ENCODE peak calls at places on chromosome 22, in eight cellular contexts. L is pancreas; Y is upper lobe of right lung; T is OCI-LY7; K is NT2/D1; Z is CD8-positive, alpha-beta T cell; D is effector memory CD4-positive, alpha-beta T cell; C is foreskin keratinocyte. Q is an unnamed sample. For H3K4me1, the result is how much of the 10 kb centered on the place peaks cover.

GRCh38 chr22:39721456-39722325 is 151.1 kb downstream of the CACNA1I start:
- DNase-seq in Z (no peak), L (peak), C (no peak), Y (peak), T (no peak), K (no peak), D (no peak), Q (no peak)

GRCh38 chr22:37661160-37661924 is 2.8 kb downstream of the PDXP start:
- DNase-seq in T (peak), Z (peak), Y (no peak), K (no peak), L (no peak), D (no peak), C (no peak), Q (no peak)

GRCh38 chr22:50529416-50530279 is at the start of gene TYMP:
- DNase-seq in T (peak), K (no peak), D (peak), Z (peak), C (no peak), L (peak), Y (peak), Q (peak)

GRCh38 chr22:46047226-46047625 is 70.3 kb upstream of the WNT7B start:
- DNase-seq in K (no peak), D (no peak), C (no peak), Y (peak), Z (no peak), T (no peak), L (peak), Q (no peak)

GRCh38 chr22:37559901-37560681 is at the start of gene CDC42EP1:
- DNase-seq in Y (peak), K (no peak), D (no peak), Z (no peak), C (peak), L (peak), T (no peak), Q (no peak)

GRCh38 chr22:49079743-49080500 is 747.8 kb downstream of the BRD1 start:
- DNase-seq in K (no peak), Z (no peak), L (peak), T (no peak), D (no peak), C (no peak), Y (peak), Q (no peak)

GRCh38 chr22:47301820-47302475 is 539.5 kb downstream of the TBC1D22A start:
- DNase-seq in C (no peak), T (no peak), Z (no peak), Y (no peak), L (no peak), K (no peak), D (no peak), Q (no peak)

GRCh38 chr22:24494535-24495364 is at the start of gene UPB1:
- DNase-seq in Z (no peak), L (no peak), C (no peak), D (no peak), K (no peak), Y (peak), T (no peak), Q (no peak)

GRCh38 chr22:40203568-40203967 is 25.8 kb downstream of the TNRC6B start:
- DNase-seq in K (no peak), C (no peak), T (peak), D (no peak), L (no peak), Y (no peak), Z (peak), Q (peak)

GRCh38 chr22:46352691-46353386 is 17.3 kb downstream of the TRMU start:
- DNase-seq in Y (peak), D (no peak), C (peak), L (peak), T (peak), K (no peak), Z (no peak), Q (no peak)

GRCh38 chr22:30430933-30431332 is 5.4 kb downstream of the MTFP1 start:
- DNase-seq in Y (no peak), K (no peak), L (no peak), T (no peak), C (no peak), D (no peak), Z (no peak), Q (no peak)

GRCh38 chr22:25663654-25664053 is 78.3 kb upstream of the MYO18B start:
- DNase-seq in C (no peak), Y (no peak), K (no peak), L (no peak), D (no peak), Z (no peak), T (no peak), Q (no peak)
- H3K4me1 ChIP-seq in C (under half), Y (under half), K (under half), L (under half), D (under half), Z (under half), T (under half), Q (under half)

GRCh38 chr22:21033895-21034294 is 1.5 kb upstream of the SLC7A4 start:
- DNase-seq in T (no peak), C (no peak), Z (no peak), D (no peak), L (no peak), K (no peak), Y (no peak), Q (no peak)
- H3K4me1 ChIP-seq in T (under half), C (under half), Z (under half), D (under half), L (under half), K (under half), Y (under half), Q (under half)

DNA sequence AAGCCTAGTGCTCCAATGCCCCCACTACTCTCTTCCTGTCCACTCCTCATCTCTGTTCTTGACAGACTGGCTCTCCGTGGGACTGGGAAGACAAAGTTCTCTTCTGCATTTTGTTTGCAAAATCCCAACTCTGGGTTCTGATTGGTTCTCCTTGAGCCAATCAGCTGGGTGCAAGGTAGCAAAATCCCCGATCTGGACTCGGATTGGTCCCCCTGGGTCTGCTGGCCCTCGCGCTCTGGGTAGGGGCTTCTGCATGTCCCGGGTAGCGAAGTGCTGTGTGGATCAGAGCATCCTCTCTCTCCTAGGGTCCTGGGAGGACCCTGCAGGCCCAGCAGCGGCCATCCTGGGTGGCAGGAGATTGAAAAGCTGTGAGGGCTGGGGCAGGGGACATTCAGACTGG is 22.3 kb upstream of the A4GALT start:
- DNase-seq in C (no peak), T (no peak), Z (no peak), D (no peak), L (no peak), K (no peak), Y (no peak), Q (no peak)
- H3K4me1 ChIP-seq in C (under half), T (half or more), Z (under half), D (under half), L (under half), K (under half), Y (under half), Q (under half)

DNA sequence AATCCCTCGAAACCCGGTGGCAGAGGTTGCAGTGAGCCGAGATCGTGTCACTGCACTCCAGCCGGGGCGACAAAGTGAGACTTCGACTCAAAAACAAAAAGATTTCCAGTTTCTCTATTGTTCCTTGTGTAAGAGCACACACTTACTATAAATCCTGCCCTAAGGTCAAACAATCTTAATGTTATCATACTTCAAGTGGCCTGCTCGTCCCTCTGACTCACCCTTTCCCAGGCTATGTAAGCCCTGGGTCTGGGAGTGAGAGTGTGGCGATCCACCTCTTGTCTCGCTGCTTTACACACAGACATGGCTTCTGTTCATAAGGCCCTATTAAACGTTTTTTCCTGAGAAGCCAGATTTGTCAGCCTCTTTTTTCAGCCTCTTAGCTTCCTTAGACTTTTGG is 24.4 kb upstream of the A4GALT start:
- DNase-seq in K (no peak), C (peak), Y (no peak), D (no peak), Z (no peak), T (no peak), L (no peak), Q (no peak)
- H3K4me1 ChIP-seq in K (under half), C (under half), Y (under half), D (under half), Z (under half), T (half or more), L (under half), Q (under half)

GRCh38 chr22:36298601-36299000 is 45.7 kb downstream of the APOL1 start:
- DNase-seq in K (no peak), T (no peak), L (no peak), Z (no peak), Y (no peak), D (no peak), C (no peak), Q (no peak)
- H3K4me1 ChIP-seq in K (under half), T (under half), L (under half), Z (under half), Y (under half), D (under half), C (under half), Q (under half)

GRCh38 chr22:22893891-22894739 is 6.5 kb downstream of the IGLL5 start:
- DNase-seq in C (no peak), D (no peak), Y (peak), K (no peak), L (no peak), Z (no peak), T (peak), Q (no peak)

GRCh38 chr22:22894740-22895731 is 7.4 kb downstream of the IGLL5 start:
- DNase-seq in T (peak), C (no peak), D (no peak), L (no peak), Z (no peak), Y (peak), K (no peak), Q (no peak)

GRCh38 chr22:22896601-22897000 is 9.0 kb downstream of the IGLL5 start:
- DNase-seq in Z (no peak), L (no peak), D (no peak), C (no peak), T (no peak), K (no peak), Y (no peak), Q (no peak)

GRCh38 chr22:22897036-22897435 is 9.4 kb downstream of the IGLL5 start:
- DNase-seq in Z (no peak), T (no peak), K (no peak), C (no peak), Y (peak), L (no peak), D (no peak), Q (no peak)

GRCh38 chr22:22895776-22896445 is 8.3 kb downstream of the IGLL5 start:
- DNase-seq in Z (no peak), T (no peak), Y (peak), C (no peak), L (no peak), K (no peak), D (no peak), Q (no peak)
- H3K4me1 ChIP-seq in Z (under half), T (half or more), Y (under half), C (under half), L (under half), K (under half), D (under half), Q (under half)

GRCh38 chr22:32801001-32801435 is 487 bp upstream of the TIMP3 start:
- DNase-seq in D (no peak), C (no peak), Y (no peak), Z (no peak), L (no peak), T (no peak), K (no peak), Q (no peak)

GRCh38 chr22:32803020-32803758 is 1.7 kb downstream of the TIMP3 start:
- DNase-seq in D (no peak), T (no peak), Y (no peak), K (no peak), L (no peak), C (peak), Z (no peak), Q (no peak)

GRCh38 chr22:32801436-32802290 is at the start of gene TIMP3:
- DNase-seq in C (peak), Y (peak), T (no peak), D (no peak), Z (no peak), K (no peak), L (peak), Q (no peak)

GRCh38 chr22:32804036-32804435 is 2.5 kb downstream of the TIMP3 start:
- DNase-seq in K (no peak), C (peak), Z (no peak), L (no peak), D (no peak), Y (no peak), T (no peak), Q (no peak)

DNA sequence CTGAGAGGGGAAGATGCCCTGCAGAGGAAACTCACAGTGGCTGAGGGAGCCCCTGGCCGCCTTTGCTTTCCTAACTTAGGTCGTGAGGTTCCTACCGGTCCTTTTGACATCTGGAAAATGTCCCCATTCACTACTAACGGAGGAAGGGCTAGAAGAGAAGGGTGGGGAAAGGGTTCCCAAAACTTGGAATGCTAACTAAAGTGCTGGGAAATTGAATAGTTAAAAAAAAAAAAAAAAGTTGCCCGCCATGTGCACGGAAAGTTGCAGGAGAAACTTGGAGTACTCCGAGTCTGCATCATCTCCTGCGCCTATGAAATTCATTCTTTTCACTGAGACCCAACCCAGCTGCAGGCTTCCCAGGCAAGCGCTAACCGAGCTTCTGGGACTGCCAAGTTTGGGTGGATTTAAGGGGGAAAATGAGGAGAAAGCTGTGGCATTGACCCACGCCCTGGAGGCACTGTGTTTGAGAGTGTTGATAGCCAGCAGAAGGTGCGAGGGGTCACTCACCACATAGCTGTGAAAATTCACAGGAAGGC is 854 bp downstream of the TIMP3 start:
- DNase-seq in Y (no peak), C (peak), D (no peak), L (no peak), K (no peak), T (no peak), Z (no peak), Q (no peak)
- H3K4me1 ChIP-seq in Y (under half), C (under half), D (under half), L (under half), K (under half), T (under half), Z (under half), Q (under half)

GRCh38 chr22:42994917-42995562 is 19.9 kb downstream of the PACSIN2 start:
- DNase-seq in L (no peak), T (peak), K (no peak), Z (no peak), C (peak), D (no peak), Y (no peak), Q (no peak)

GRCh38 chr22:42993651-42994275 is 21.2 kb downstream of the PACSIN2 start:
- DNase-seq in T (no peak), Z (no peak), D (no peak), Y (no peak), L (peak), K (no peak), C (no peak), Q (no peak)

GRCh38 chr22:42997577-42997976 is 17.4 kb downstream of the PACSIN2 start:
- DNase-seq in Z (no peak), K (no peak), T (no peak), Y (no peak), D (no peak), L (no peak), C (no peak), Q (no peak)

GRCh38 chr22:42994276-42994916 is 20.6 kb downstream of the PACSIN2 start:
- DNase-seq in D (no peak), T (no peak), Y (no peak), Z (no peak), L (no peak), C (no peak), K (no peak), Q (no peak)

DNA sequence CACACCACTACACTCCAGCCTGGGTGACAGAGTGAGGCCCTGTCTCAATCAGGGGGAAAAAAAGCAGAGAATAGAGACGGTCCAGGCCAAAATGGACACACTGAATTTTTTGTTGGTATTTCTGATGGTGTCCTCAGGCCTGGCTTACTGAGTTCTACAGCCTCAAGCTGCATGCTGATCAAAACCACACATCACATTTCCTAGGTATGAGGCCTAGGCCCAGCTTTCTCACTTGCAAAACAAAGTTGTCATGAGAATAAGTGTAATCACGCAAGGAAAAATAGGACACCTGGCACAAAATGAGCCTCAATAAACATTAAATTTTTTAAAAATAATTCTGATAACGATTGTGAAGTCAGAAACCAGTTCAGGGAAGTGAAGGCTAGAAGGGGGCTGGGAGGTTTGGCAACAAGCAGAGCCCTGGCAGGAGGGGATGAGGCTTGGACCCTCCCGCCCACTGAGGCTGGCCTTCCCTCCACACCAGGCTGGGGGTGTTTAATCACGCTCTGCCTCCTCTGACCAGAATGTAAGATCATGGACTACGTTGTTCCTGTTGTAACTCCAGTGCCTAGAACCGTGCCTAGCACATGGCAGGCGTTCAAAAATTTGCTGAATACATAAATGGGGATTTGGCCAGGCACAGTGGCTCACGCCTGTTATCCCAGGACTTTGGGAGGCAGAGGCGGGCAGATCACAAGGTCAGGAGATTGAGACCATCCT is 18.1 kb downstream of the PACSIN2 start:
- DNase-seq in T (no peak), Y (no peak), Z (no peak), L (no peak), C (no peak), K (no peak), D (no peak), Q (no peak)
- H3K4me1 ChIP-seq in T (under half), Y (half or more), Z (under half), L (half or more), C (under half), K (under half), D (under half), Q (under half)

Q was measured in CD4-positive, alpha-beta memory T cell.